ENCODE peak calls at places on chromosomes 1 and 21, in nine cellular contexts. L is stimulated activated CD8-positive, alpha-beta memory T cell treated with anti-CD3 and anti-CD28 coated beads, Interleukin-15, amount 100 ng/mL, for 1 hour; O is CD8-positive, alpha-beta T cell; C is SW480; H is activated T-cell treated with anti-CD3 and anti-CD28 coated beads for 1 hour; K is GM20000; V is NCI-H446 treated with DMSO at 0.1 percent for 48 hours; G is activated CD8-positive, alpha-beta memory T cell treated with anti-CD3 and anti-CD28 coated beads, Interleukin-2, amount 10 ng/mL, durations not matched to agents 7 days and 5 days; S is cardiac muscle cell. A is an unnamed sample.

GRCh38 chr1:237470712-237471310 is 419.9 kb downstream of the ZP4 start:
- DNase-seq in K (no peak), G (no peak), C (peak), H (no peak), L (no peak), S (peak), O (no peak), V (peak), A (no peak)

GRCh38 chr21:28633803-28634572 is 358.7 kb downstream of the LTN1 start:
- DNase-seq in G (no peak), L (no peak), O (no peak), H (no peak), C (no peak), K (no peak), V (no peak), S (no peak), A (no peak)

GRCh38 chr1:56788588-56788987 is 30.6 kb downstream of the FYB2 start:
- DNase-seq in C (no peak), L (no peak), G (no peak), O (no peak), V (no peak), K (no peak), H (no peak), S (no peak), A (no peak)

GRCh38 chr1:26597629-26598039 is 68.1 kb downstream of the RPS6KA1 start:
- DNase-seq in C (peak), K (peak), L (no peak), S (peak), O (no peak), G (no peak), V (peak), H (no peak), A (peak)

GRCh38 chr21:29849735-29850176 is 90.0 kb downstream of the GRIK1 start:
- DNase-seq in O (peak), V (peak), H (peak), G (peak), L (peak), S (peak), C (peak), K (peak), A (peak)

GRCh38 chr1:153538315-153538821 is 2.4 kb downstream of the S100A5 start:
- DNase-seq in G (no peak), C (peak), V (no peak), L (no peak), O (no peak), H (no peak), K (no peak), S (peak), A (no peak)

GRCh38 chr1:185244015-185244747 is 72.9 kb downstream of the IVNS1ABP start:
- DNase-seq in G (peak), S (no peak), O (no peak), V (no peak), H (peak), K (no peak), C (no peak), L (no peak), A (no peak)

GRCh38 chr1:225919906-225920305 is 4.1 kb downstream of the PYCR2 start:
- DNase-seq in G (no peak), L (no peak), S (no peak), K (no peak), V (peak), H (no peak), O (no peak), C (no peak), A (no peak)

GRCh38 chr21:39523398-39523797 is 71.6 kb downstream of the SH3BGR start:
- DNase-seq in L (no peak), V (no peak), H (no peak), S (no peak), K (no peak), G (no peak), O (no peak), C (no peak), A (no peak)